ENCODE peak calls at places on chromosomes 1 and 21, in eight cellular contexts. V is body of pancreas, I is H1, A is GM06990, K is heart left ventricle, X is Peyer's patch, Z is AG04449, G is tibial nerve. Q is an unnamed sample.

GRCh38 chr1:172845865-172846264 is 187.0 kb downstream of the FASLG start:
- DNase-seq in V (no peak), I (no peak), A (no peak), K (no peak), X (no peak), Z (no peak), G (no peak), Q (no peak)

GRCh38 chr1:109385417-109385816 is 12.3 kb downstream of the SORT1 start:
- DNase-seq in V (peak), I (no peak), A (no peak), K (peak), X (no peak), Z (no peak), G (peak), Q (no peak)

GRCh38 chr1:235073331-235073967 is 55.2 kb downstream of the TOMM20 start:
- DNase-seq in V (peak), I (no peak), A (no peak), K (peak), X (peak), Z (no peak), G (no peak), Q (no peak)

GRCh38 chr1:28812669-28813468 is 899 bp downstream of the OPRD1 start:
- DNase-seq in V (no peak), I (no peak), A (no peak), K (no peak), X (no peak), Z (no peak), G (no peak), Q (no peak)

GRCh38 chr1:228416217-228416971 is at the start of gene TRIM17:
- DNase-seq in V (no peak), I (no peak), A (no peak), K (no peak), X (no peak), Z (no peak), G (no peak), Q (no peak)

GRCh38 chr1:38860464-38860816 is 868 bp upstream of the RRAGC start:
- DNase-seq in V (no peak), I (no peak), A (no peak), K (no peak), X (no peak), Z (no peak), G (no peak), Q (no peak)

GRCh38 chr1:179107706-179108629 is 26.1 kb downstream of the TOR3A start:
- DNase-seq in V (no peak), I (no peak), A (no peak), K (no peak), X (no peak), Z (no peak), G (no peak), Q (no peak)

GRCh38 chr1:14320518-14320917 is 278.0 kb upstream of the KAZN start:
- DNase-seq in V (no peak), I (no peak), A (no peak), K (no peak), X (no peak), Z (no peak), G (no peak), Q (peak)

GRCh38 chr21:42061866-42062542 is 9.1 kb upstream of the UMODL1 start:
- DNase-seq in V (no peak), I (no peak), A (no peak), K (no peak), X (no peak), Z (no peak), G (no peak), Q (no peak)

GRCh38 chr21:34274001-34274400 is 89.8 kb upstream of the KCNE2 start:
- DNase-seq in V (no peak), I (no peak), A (no peak), K (no peak), X (no peak), Z (peak), G (no peak), Q (no peak)

GRCh38 chr21:16407403-16408279 is 677.9 kb downstream of the USP25 start:
- DNase-seq in V (no peak), I (no peak), A (no peak), K (no peak), X (no peak), Z (no peak), G (no peak), Q (no peak)

GRCh38 chr21:16406355-16406754 is 676.6 kb downstream of the USP25 start:
- DNase-seq in V (no peak), I (no peak), A (no peak), K (no peak), X (no peak), Z (no peak), G (no peak), Q (no peak)

GRCh38 chr21:16408280-16408669 is 678.5 kb downstream of the USP25 start:
- DNase-seq in V (no peak), I (no peak), A (no peak), K (no peak), X (no peak), Z (no peak), G (no peak), Q (no peak)

GRCh38 chr21:16409341-16409740 is 679.6 kb downstream of the USP25 start:
- DNase-seq in V (no peak), I (no peak), A (no peak), K (no peak), X (no peak), Z (no peak), G (no peak), Q (no peak)
- TF ChIP-seq CTCF in V (no peak), I (no peak), A (no peak), K (no peak), X (no peak), Z (no peak), G (no peak), Q (no peak)

DNA sequence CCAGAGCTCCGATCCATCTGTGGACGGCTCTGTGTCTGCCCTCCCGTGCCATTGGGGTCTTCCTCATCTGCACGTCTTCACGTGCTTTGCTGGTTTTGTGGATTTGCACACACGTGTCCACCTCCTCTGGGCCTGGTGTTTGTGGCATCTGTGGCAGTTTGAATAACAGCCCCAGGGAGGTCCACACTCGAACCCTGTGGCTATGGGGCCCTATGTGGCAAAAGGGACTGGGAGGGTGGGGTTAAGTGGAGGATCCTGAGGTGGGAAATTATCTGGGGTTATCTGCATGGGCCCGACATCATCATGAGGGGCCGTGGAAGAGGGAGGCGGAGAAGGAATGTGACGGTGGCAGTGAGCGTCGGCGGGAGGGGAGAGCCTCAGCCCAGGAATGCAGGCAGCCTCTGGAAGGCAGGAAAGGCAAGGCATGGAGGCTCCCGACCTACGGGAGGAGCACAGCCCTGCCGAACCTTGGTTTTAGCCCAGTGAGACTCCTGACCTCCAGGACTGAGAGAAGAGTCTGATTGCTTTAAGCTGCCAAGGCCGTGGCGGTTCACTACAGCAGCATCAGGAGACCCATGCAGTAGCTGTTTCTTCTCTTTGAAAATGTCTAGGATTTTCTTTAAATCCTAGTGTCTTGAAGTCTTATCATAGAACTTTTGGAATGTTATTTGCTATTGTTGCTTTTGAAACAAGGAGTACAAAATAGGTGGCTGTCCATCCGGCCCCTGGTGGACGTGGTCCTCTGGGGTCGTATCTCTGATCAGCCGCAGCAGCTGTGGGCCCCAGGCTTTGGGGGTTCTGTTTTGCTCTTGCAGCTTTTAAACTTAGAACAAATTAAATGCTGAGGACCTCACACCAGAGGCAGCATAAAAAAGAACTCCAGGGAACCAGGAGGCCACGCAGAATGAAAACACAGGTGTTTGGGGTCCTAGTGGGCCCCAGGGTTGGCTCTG is 40.0 kb upstream of the LRRC3 start:
- DNase-seq in V (no peak), I (no peak), A (no peak), K (no peak), X (no peak), Z (no peak), G (no peak), Q (no peak)
- H3K4me3 ChIP-seq in V (no peak), I (no peak), A (no peak), K (no peak), X (no peak), Z (no peak), G (no peak), Q (no peak)

DNA sequence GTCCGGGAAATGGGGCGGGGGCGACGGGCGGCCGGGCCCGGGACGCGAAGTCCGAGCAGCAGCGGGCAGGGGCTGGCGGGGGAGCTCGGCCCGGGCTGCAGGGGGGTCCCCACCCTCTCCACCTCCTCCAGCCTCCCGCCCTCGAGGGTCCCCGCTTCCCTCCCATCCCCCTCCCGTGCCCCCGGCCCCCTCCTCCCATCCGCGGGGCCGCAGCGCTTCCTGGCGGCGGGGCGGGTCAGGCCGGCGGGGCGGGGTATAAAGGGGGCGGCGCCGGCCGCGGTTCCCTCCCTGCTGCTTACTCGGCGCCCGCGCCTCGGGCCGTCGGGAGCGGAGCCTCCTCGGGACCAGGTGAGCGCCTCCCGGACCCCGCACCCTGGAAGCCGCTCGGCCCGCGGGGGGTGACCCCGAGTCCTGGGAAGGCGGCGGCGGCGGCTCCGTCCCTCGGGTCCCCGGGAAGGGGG is at the start of gene COL6A2:
- DNase-seq in V (peak), I (peak), A (no peak), K (peak), X (peak), Z (no peak), G (peak), Q (no peak)
- TF ChIP-seq CTCF in V (no peak), I (no peak), A (no peak), K (no peak), X (no peak), Z (peak), G (peak), Q (peak)

DNA sequence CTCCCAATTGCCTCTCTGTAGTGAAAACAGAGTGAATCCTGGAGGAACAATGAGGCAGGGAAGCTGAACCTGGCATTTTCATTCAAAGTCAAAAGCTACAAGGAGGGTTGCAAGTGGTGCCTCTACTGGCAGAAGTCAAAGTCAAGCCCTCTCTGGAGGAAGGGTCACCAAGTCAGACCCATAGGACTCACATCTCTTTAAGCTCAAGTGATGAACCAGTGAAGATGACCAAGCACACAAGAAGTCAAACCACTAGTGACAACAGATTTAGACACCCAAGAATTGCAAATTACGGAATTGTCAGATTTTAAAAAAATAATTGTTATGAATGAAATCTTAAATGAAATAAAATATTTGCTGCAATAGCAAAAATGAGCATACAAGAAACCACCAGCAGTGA is 81.1 kb upstream of the ATP1B1 start:
- DNase-seq in V (no peak), I (no peak), A (no peak), K (no peak), X (no peak), Z (no peak), G (no peak), Q (no peak)
- H3K4me3 ChIP-seq in V (no peak), I (no peak), A (no peak), K (no peak), X (no peak), Z (no peak), G (no peak), Q (no peak)

GRCh38 chr1:150186789-150187559 is 37.3 kb downstream of the PLEKHO1 start:
- DNase-seq in V (no peak), I (no peak), A (peak), K (no peak), X (no peak), Z (no peak), G (no peak), Q (peak)
- TF ChIP-seq CTCF in V (peak), I (peak), A (peak), K (peak), X (peak), Z (no peak), G (peak), Q (peak)

Q was measured in astrocyte of the cerebellum.